ENCODE peak calls at places on chromosomes 13 and 19, in four cellular contexts. W, Q, T and H are unnamed samples.

GRCh38 chr13:35475960-35476943 is at the start of gene MAB21L1:
- DNase-seq in W (peak), T (no peak), Q (peak), H (peak)

GRCh38 chr13:66036024-66036614 is 1194.0 kb downstream of the PCDH9 start:
- DNase-seq in Q (peak), W (no peak), T (no peak), H (peak)

GRCh38 chr13:110187501-110188161 is 119.3 kb downstream of the COL4A1 start:
- DNase-seq in W (peak), T (no peak), Q (no peak), H (no peak)

GRCh38 chr19:3109491-3109890 is 15.3 kb downstream of the GNA11 start:
- DNase-seq in W (no peak), Q (no peak), T (no peak), H (no peak)

GRCh38 chr13:24713022-24713421 is 32.8 kb downstream of the ATP12A start:
- DNase-seq in T (no peak), Q (no peak), W (no peak), H (no peak)

GRCh38 chr13:111033172-111034133 is 81.7 kb upstream of the ARHGEF7 start:
- DNase-seq in Q (no peak), T (no peak), W (no peak), H (no peak)

GRCh38 chr13:110133425-110134235 is 173.3 kb downstream of the COL4A1 start:
- DNase-seq in T (no peak), Q (no peak), W (no peak), H (peak)

GRCh38 chr19:752652-753517 is 2.0 kb downstream of the MISP start:
- DNase-seq in Q (no peak), T (no peak), W (peak), H (no peak)

GRCh38 chr13:46830405-46831005 is 33.5 kb upstream of the ESD start:
- DNase-seq in Q (no peak), T (no peak), W (no peak), H (no peak)

GRCh38 chr19:48350856-48351255 is 12.9 kb downstream of the TMEM143 start:
- DNase-seq in T (no peak), W (no peak), Q (no peak), H (no peak)

GRCh38 chr19:47111081-47111589 is 2.4 kb downstream of the ZC3H4 start:
- DNase-seq in T (no peak), W (no peak), Q (no peak), H (no peak)

GRCh38 chr19:47111682-47112165 is 1.9 kb downstream of the ZC3H4 start:
- DNase-seq in W (no peak), Q (peak), T (no peak), H (no peak)

GRCh38 chr19:47113446-47114348 is at the start of gene ZC3H4:
- DNase-seq in W (peak), T (peak), Q (peak), H (peak)

GRCh38 chr19:47112166-47112663 is 1.4 kb downstream of the ZC3H4 start:
- DNase-seq in Q (peak), W (peak), T (peak), H (peak)

GRCh38 chr19:47112664-47113445 is 721 bp downstream of the ZC3H4 start:
- DNase-seq in T (peak), Q (peak), W (peak), H (peak)
- H3K4ac ChIP-seq in T (peak), Q (peak), W (peak), H (peak)

GRCh38 chr13:105936816-105937215 is 598.6 kb downstream of the EFNB2 start:
- DNase-seq in W (peak), Q (no peak), T (no peak), H (no peak)
- H3K4ac ChIP-seq in W (no peak), Q (no peak), T (no peak), H (no peak)

GRCh38 chr19:19460258-19460731 is 54.8 kb downstream of the GATAD2A start:
- DNase-seq in T (no peak), W (peak), Q (no peak), H (no peak)

GRCh38 chr19:19459707-19460251 is 54.3 kb downstream of the GATAD2A start:
- DNase-seq in Q (no peak), T (no peak), W (peak), H (no peak)

GRCh38 chr19:19457691-19458090 is 52.2 kb downstream of the GATAD2A start:
- DNase-seq in T (no peak), Q (no peak), W (no peak), H (no peak)

GRCh38 chr19:19458110-19458816 is 52.8 kb downstream of the GATAD2A start:
- DNase-seq in W (peak), Q (no peak), T (no peak), H (no peak)

DNA sequence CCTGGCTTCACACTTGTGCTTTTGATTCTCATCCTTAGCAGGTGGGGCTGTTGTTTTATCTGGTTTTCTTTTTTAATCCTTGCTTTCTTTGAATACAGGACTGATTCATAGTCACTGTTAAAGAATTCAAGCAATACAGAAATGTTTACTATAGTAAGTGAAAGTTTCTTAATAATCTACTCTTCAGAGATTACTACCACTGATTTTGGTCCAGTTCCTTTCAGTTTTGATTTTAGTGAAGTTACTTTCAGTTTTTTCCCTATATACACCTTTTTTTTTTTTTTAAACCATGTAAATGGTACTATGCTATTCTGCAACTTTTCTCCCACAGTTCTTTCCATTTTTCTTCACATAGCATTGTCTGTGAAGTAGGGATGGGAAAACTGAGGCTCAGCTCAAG is 53.6 kb downstream of the GATAD2A start:
- DNase-seq in T (no peak), Q (no peak), W (peak), H (no peak)
- H3K4ac ChIP-seq in T (no peak), Q (no peak), W (no peak), H (no peak)

GRCh38 chr13:112053167-112053743 is 13.7 kb upstream of the SOX1 start:
- DNase-seq in Q (no peak), W (no peak), T (no peak), H (peak)
- H3K4ac ChIP-seq in Q (no peak), W (no peak), T (peak), H (no peak)

GRCh38 chr19:40612831-40613668 is 11.9 kb downstream of the LTBP4 start:
- DNase-seq in W (peak), Q (no peak), T (no peak), H (peak)

GRCh38 chr19:40610396-40611064 is 9.4 kb downstream of the LTBP4 start:
- DNase-seq in Q (no peak), W (no peak), T (no peak), H (no peak)

GRCh38 chr19:40613669-40614594 is 12.8 kb downstream of the LTBP4 start:
- DNase-seq in Q (no peak), W (peak), T (no peak), H (peak)

GRCh38 chr19:40611096-40611495 is 9.9 kb downstream of the LTBP4 start:
- DNase-seq in T (no peak), W (no peak), Q (no peak), H (no peak)

DNA sequence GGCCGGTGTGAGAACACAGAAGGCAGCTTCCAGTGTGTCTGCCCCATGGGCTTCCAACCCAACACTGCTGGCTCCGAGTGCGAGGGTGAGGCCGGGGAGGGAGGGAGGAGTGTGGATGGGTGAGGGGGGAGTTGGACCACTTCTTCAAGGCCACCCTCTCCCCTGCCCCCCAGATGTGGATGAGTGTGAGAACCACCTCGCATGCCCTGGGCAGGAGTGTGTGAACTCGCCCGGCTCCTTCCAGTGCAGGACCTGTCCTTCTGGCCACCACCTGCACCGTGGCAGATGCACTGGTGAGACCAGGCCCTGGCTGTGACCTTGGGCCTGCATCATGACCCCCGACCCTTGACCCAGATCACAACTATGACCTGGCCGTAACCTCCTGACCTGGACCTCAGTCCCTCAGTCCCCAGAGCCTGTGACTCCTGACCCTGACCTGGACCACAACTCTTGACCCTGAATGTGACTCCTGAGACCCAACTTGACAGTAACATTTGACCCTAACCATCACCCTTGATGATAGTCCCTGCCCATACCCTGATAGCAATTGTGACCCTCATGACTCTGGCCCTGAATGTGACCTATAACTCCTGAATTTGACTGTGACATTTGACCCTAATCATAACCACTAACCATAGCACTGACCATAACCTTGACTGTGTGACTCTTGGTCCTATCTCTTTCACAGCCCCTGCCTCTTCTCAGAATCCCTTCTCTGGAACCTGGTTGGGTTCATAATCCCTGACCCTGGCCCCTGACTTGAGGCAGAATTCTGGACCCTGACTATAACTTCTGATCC is 10.9 kb downstream of the LTBP4 start:
- DNase-seq in T (no peak), Q (no peak), W (no peak), H (no peak)
- H3K4ac ChIP-seq in T (no peak), Q (no peak), W (no peak), H (no peak)

GRCh38 chr13:40605573-40605972 is 60.9 kb downstream of the FOXO1 start:
- DNase-seq in Q (no peak), W (no peak), T (no peak), H (no peak)
- H3K4ac ChIP-seq in Q (no peak), W (no peak), T (no peak), H (no peak)